ENCODE peak calls at places on chromosomes 12 and 14, in five cellular contexts. T, X, H, P and G are unnamed samples. For H3K9me3, the result is how much of the 10 kb centered on the place peaks cover.

GRCh38 chr12:1680804-1681492 is 9.9 kb upstream of the ADIPOR2 start:
- DNase-seq in T (no peak), P (no peak), X (no peak), H (no peak), G (no peak)

GRCh38 chr14:22370084-22370847 is 218.8 kb downstream of the DAD1 start:
- DNase-seq in P (no peak), H (peak), T (peak), X (no peak), G (peak)

GRCh38 chr14:24665440-24665991 is 31.5 kb upstream of the GZMB start:
- DNase-seq in P (no peak), H (no peak), T (no peak), X (no peak), G (no peak)

GRCh38 chr12:104575442-104575841 is 118.7 kb downstream of the CHST11 start:
- DNase-seq in X (no peak), H (no peak), T (no peak), P (no peak), G (no peak)

GRCh38 chr12:113826805-113827204 is 139.3 kb downstream of the RBM19 start:
- DNase-seq in P (no peak), X (no peak), T (no peak), H (no peak), G (no peak)

GRCh38 chr12:42129595-42130204 is 15.0 kb downstream of the GXYLT1 start:
- DNase-seq in T (peak), P (no peak), X (peak), H (no peak), G (no peak)

GRCh38 chr12:873954-874353 is 75.5 kb downstream of the RAD52 start:
- DNase-seq in H (no peak), T (no peak), P (no peak), X (no peak), G (no peak)

GRCh38 chr14:22276913-22277816 is 311.9 kb downstream of the DAD1 start:
- DNase-seq in T (no peak), P (no peak), H (no peak), X (no peak), G (no peak)

GRCh38 chr12:94753071-94753779 is 102.9 kb upstream of the TMCC3 start:
- DNase-seq in H (no peak), P (no peak), T (peak), X (no peak), G (no peak)

GRCh38 chr12:120012067-120012621 is 23.1 kb downstream of the BICDL1 start:
- DNase-seq in P (no peak), X (peak), H (no peak), T (no peak), G (no peak)

GRCh38 chr14:90545966-90546751 is 149.3 kb downstream of the CALM1 start:
- DNase-seq in T (peak), X (no peak), H (peak), P (peak), G (no peak)

GRCh38 chr12:13116971-13117370 is 13.5 kb upstream of the GSG1 start:
- DNase-seq in X (no peak), H (no peak), T (no peak), P (no peak), G (no peak)

GRCh38 chr14:27367345-27367744 is 769.5 kb upstream of the NOVA1 start:
- DNase-seq in X (no peak), H (no peak), P (no peak), T (no peak), G (no peak)
- H3K9me3 ChIP-seq in X (under half), H (under half), P (under half), T (under half), G (under half)

GRCh38 chr14:106286697-106287290 is 760.4 kb downstream of the TMEM121 start:
- DNase-seq in H (no peak), T (no peak), X (peak), P (no peak), G (no peak)
- H3K4me3 ChIP-seq in H (no peak), T (no peak), X (no peak), P (no peak), G (no peak)

DNA sequence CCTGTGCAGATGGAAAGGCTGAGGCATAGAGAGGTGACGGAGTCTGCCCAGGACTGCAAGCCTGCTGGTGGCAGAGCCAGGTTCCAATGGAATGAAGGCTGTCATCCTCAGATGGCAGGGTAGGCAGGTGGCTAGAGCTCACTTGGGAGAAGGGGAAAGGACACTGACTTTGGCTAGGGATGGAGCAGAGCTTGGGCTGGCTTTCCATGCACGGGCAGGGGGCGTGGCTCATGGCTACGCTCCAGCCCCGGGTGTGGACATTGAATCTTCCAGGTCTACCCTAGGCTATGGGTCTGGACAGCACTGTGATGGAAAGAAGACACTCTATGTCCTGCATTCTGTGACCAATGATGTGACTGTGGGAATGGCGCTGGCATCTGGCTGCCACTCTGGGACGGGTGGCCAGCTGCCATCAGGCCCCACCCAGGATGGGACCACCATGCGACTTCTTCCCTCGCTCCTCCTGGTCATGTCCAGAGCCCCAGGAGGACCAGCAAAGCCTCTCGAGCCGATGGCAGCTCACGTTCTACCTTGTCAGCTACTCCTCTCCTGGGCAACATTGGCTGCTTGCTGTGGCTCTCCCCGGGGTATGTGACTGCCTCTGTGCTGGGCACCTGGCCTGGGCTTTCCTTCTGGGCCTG is 398.7 kb downstream of the TMEM121 start:
- DNase-seq in X (no peak), H (no peak), T (no peak), P (peak), G (peak)
- H3K9me3 ChIP-seq in X (under half), H (under half), T (under half), P (under half), G (under half)

GRCh38 chr12:101209319-101210302 is at the start of gene SLC5A8:
- DNase-seq in P (no peak), X (no peak), T (peak), H (no peak), G (peak)
- H3K4me3 ChIP-seq in P (no peak), X (no peak), T (peak), H (no peak), G (peak)

GRCh38 chr12:71764587-71765321 is 10.1 kb downstream of the RAB21 start:
- DNase-seq in X (no peak), T (no peak), H (no peak), P (no peak), G (no peak)
- H3K9me3 ChIP-seq in X (under half), T (under half), H (under half), P (under half), G (under half)

GRCh38 chr14:34020014-34020413 is 69.1 kb upstream of the EGLN3 start:
- DNase-seq in T (no peak), P (no peak), X (no peak), H (no peak), G (no peak)

GRCh38 chr14:34014936-34015335 is 64.1 kb upstream of the EGLN3 start:
- DNase-seq in P (no peak), H (no peak), T (no peak), X (no peak), G (no peak)

GRCh38 chr14:34018564-34019244 is 67.8 kb upstream of the EGLN3 start:
- DNase-seq in H (no peak), T (no peak), P (no peak), X (no peak), G (no peak)

GRCh38 chr14:34021096-34021495 is 70.2 kb upstream of the EGLN3 start:
- DNase-seq in X (no peak), P (no peak), T (no peak), H (no peak), G (no peak)

DNA sequence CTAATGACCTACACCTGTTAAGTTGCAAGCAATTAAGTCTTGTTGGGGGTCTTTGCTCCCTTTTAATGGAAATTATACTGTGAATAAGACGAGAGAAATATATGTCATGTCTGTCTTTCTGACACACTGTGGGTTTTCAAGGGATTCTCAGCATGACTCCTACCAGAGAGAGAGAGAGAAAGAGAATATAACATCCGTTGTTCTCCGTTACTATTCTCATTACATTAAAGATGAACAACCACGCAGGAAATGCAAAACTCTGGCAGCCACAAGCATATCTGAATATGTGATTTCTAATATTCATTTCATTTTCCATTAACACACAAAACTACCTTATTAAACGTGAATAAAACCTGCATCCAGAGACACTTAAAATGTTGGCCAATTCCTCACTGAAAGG is 67.3 kb upstream of the EGLN3 start:
- DNase-seq in H (no peak), T (no peak), X (no peak), P (no peak), G (no peak)
- H3K4me3 ChIP-seq in H (peak), T (no peak), X (no peak), P (no peak), G (no peak)

DNA sequence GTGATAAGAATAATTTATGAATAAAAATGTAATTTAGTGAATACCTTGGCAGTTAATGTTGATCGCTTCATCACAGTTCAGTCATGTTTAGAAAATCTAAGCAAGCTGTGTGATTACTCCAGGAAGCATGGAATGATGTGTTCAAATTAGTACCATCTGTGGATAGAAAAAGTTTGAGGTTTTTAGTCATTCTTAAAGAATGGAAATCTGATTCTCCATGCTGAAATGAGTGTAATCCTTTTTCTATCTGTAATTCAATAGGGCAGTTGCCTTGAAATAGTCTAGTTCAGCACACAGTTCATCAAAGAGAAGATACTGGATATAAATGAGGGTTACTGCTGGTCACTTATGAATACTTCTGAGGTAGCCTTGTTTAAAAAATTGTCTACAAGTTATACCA is 127.2 kb upstream of the MYF6 start:
- DNase-seq in H (no peak), T (no peak), X (no peak), P (no peak), G (no peak)
- H3K9me3 ChIP-seq in H (under half), T (under half), X (under half), P (under half), G (under half)